ENCODE peak calls at places on chromosomes 1 and 21, in five cellular contexts. X is GM23338, C is SK-N-SH, S is HL-60, F is breast epithelium. O is an unnamed sample. For H3K27me3, the result is how much of the 10 kb centered on the place peaks cover.

GRCh38 chr1:62003777-62004176 is 190.9 kb upstream of the L1TD1 start:
- DNase-seq in C (no peak), S (no peak), F (no peak), X (no peak), O (no peak)

GRCh38 chr21:17780539-17780938 is 38.6 kb downstream of the C21orf91 start:
- DNase-seq in S (peak), C (no peak), X (no peak), F (no peak), O (no peak)

GRCh38 chr1:211328866-211329265 is 2.2 kb downstream of the TRAF5 start:
- DNase-seq in F (no peak), C (no peak), X (no peak), S (no peak), O (no peak)

GRCh38 chr1:118627435-118627834 is 360.7 kb downstream of the TBX15 start:
- DNase-seq in C (no peak), F (no peak), S (no peak), X (no peak), O (no peak)

GRCh38 chr1:31701137-31701736 is 2.6 kb downstream of the COL16A1 start:
- DNase-seq in F (peak), X (no peak), C (peak), S (peak), O (peak)

GRCh38 chr1:168567007-168567406 is 9.4 kb upstream of the XCL1 start:
- DNase-seq in C (no peak), S (no peak), F (no peak), X (no peak), O (no peak)

GRCh38 chr1:86191958-86192357 is 35.4 kb upstream of the COL24A1 start:
- DNase-seq in C (no peak), S (no peak), X (peak), F (no peak), O (no peak)

GRCh38 chr1:112504666-112505399 is 3.9 kb upstream of the WNT2B start:
- DNase-seq in C (no peak), S (no peak), X (peak), F (no peak), O (no peak)

GRCh38 chr1:149884433-149885363 is 14.7 kb upstream of the BOLA1 start:
- DNase-seq in X (peak), F (no peak), S (peak), C (no peak), O (no peak)

GRCh38 chr1:31786366-31787060 is 22.4 kb upstream of the ADGRB2 start:
- DNase-seq in F (no peak), X (no peak), C (no peak), S (no peak), O (no peak)

GRCh38 chr1:1669468-1670440 is 10.9 kb upstream of the CDK11B start:
- DNase-seq in X (no peak), S (peak), C (peak), F (no peak), O (no peak)

GRCh38 chr1:154405762-154406571 is 824 bp downstream of the IL6R start:
- DNase-seq in F (peak), S (peak), C (peak), X (peak), O (peak)

GRCh38 chr1:173356211-173356762 is 120.8 kb upstream of the PRDX6 start:
- DNase-seq in F (no peak), X (no peak), S (no peak), C (no peak), O (no peak)

GRCh38 chr1:240768979-240769378 is 157.0 kb upstream of the GREM2 start:
- DNase-seq in C (no peak), F (no peak), S (no peak), X (peak), O (no peak)

GRCh38 chr21:42701706-42702456 is 48.5 kb downstream of the PDE9A start:
- DNase-seq in C (no peak), S (no peak), F (no peak), X (no peak), O (no peak)

GRCh38 chr1:7110306-7110705 is 325.1 kb downstream of the CAMTA1 start:
- DNase-seq in X (no peak), F (no peak), C (no peak), S (no peak), O (no peak)

GRCh38 chr1:78553859-78554258 is 63.1 kb downstream of the PTGFR start:
- DNase-seq in S (peak), C (no peak), X (peak), F (no peak), O (no peak)

GRCh38 chr1:8472668-8473067 is 154.8 kb downstream of the SLC45A1 start:
- DNase-seq in S (no peak), F (no peak), C (no peak), X (no peak), O (no peak)

GRCh38 chr1:12230549-12231275 is 882 bp downstream of the VPS13D start:
- DNase-seq in C (peak), S (no peak), F (no peak), X (peak), O (no peak)

GRCh38 chr1:66374561-66375111 is 159.3 kb upstream of the SGIP1 start:
- DNase-seq in X (no peak), C (no peak), F (no peak), S (peak), O (no peak)

GRCh38 chr1:237685553-237685952 is 205.2 kb downstream of the ZP4 start:
- DNase-seq in X (no peak), C (no peak), F (no peak), S (no peak), O (no peak)

GRCh38 chr1:95197616-95198252 is 36.3 kb upstream of the RWDD3 start:
- DNase-seq in X (no peak), F (no peak), C (no peak), S (no peak), O (no peak)

GRCh38 chr1:227225715-227226346 is 92.5 kb downstream of the CDC42BPA start:
- DNase-seq in X (no peak), F (no peak), S (peak), C (no peak), O (no peak)

GRCh38 chr1:162627662-162628296 is 4.5 kb upstream of the DDR2 start:
- DNase-seq in F (no peak), S (peak), X (peak), C (no peak), O (no peak)

GRCh38 chr1:235910357-235911299 is 43.9 kb upstream of the LYST start:
- DNase-seq in C (peak), F (no peak), S (no peak), X (peak), O (peak)

GRCh38 chr1:91455334-91455733 is 45.3 kb upstream of the CDC7 start:
- DNase-seq in X (no peak), C (no peak), F (no peak), S (no peak), O (no peak)

GRCh38 chr1:184483101-184483813 is 96.4 kb downstream of the C1orf21 start:
- DNase-seq in C (no peak), X (no peak), S (no peak), F (peak), O (no peak)

GRCh38 chr1:115665319-115665718 is 23.5 kb downstream of the VANGL1 start:
- DNase-seq in X (no peak), C (no peak), F (peak), S (no peak), O (no peak)

GRCh38 chr1:226609836-226610455 is 61.4 kb downstream of the STUM start:
- DNase-seq in X (no peak), F (no peak), S (no peak), C (no peak), O (no peak)

GRCh38 chr1:225318706-225319575 is 108.9 kb downstream of the LBR start:
- DNase-seq in S (peak), C (peak), F (no peak), X (peak), O (peak)

DNA sequence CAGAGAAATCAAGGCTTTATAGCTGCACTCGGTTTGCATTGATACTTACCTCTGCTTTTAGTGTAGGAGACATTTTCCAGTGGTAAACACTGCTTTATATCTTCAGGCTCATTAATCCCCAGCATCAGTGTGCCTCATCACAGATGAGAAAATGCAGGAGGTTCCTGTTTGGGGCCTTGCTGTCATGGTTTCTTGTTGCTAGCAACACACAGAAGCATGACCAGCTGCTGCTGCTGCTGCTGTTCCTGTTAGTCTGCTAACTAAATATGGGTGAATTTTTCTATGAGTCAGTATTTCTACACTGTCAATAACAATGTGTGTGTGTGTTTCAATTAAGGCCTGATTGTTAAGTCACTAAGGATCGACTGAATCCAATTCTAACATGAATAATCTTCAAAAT is 85.8 kb upstream of the RGS1 start:
- DNase-seq in F (peak), S (peak), X (peak), C (peak), O (no peak)
- TF ChIP-seq POLR2AphosphoS5 in F (peak), S (no peak), X (no peak), C (no peak), O (no peak)

DNA sequence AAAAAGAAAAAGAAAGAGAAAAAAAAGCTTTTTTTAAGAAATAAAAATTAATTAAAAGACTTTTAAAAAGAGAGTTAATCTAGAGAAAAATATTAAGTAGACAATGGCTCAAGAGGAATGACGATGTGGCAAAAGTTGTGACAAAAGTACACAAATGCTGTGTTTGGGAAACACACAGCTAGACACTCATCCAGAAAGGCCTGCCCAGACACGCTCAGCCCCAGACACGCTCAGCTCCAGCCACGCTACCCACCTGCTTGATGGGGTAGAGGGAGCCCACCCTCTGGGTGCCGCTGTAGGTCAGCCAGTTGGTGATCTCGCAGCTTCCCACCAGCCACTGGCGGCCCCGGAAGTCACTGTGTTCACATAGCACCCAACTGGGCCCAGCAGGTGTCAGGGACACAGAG is 10.2 kb downstream of the CD52 start:
- DNase-seq in S (no peak), F (no peak), X (no peak), C (no peak), O (no peak)
- H3K27me3 ChIP-seq in S (under half), F (under half), X (under half), C (under half), O (under half)

GRCh38 chr1:40241372-40241771 is 6.4 kb upstream of the TMCO2 start:
- DNase-seq in X (no peak), C (no peak), F (no peak), S (no peak), O (no peak)

GRCh38 chr1:40243371-40243770 is 4.4 kb upstream of the TMCO2 start:
- DNase-seq in X (no peak), F (no peak), S (peak), C (no peak), O (no peak)

GRCh38 chr1:40240390-40240789 is 7.3 kb upstream of the TMCO2 start:
- DNase-seq in C (no peak), X (no peak), S (no peak), F (no peak), O (no peak)

GRCh38 chr1:40247655-40248054 is at the start of gene TMCO2:
- DNase-seq in C (no peak), X (no peak), S (no peak), F (no peak), O (no peak)

GRCh38 chr1:40244138-40244744 is 3.5 kb upstream of the TMCO2 start:
- DNase-seq in F (no peak), C (no peak), S (no peak), X (no peak), O (no peak)
- TF ChIP-seq POLR2AphosphoS5 in F (no peak), C (no peak), S (no peak), X (no peak), O (no peak)

DNA sequence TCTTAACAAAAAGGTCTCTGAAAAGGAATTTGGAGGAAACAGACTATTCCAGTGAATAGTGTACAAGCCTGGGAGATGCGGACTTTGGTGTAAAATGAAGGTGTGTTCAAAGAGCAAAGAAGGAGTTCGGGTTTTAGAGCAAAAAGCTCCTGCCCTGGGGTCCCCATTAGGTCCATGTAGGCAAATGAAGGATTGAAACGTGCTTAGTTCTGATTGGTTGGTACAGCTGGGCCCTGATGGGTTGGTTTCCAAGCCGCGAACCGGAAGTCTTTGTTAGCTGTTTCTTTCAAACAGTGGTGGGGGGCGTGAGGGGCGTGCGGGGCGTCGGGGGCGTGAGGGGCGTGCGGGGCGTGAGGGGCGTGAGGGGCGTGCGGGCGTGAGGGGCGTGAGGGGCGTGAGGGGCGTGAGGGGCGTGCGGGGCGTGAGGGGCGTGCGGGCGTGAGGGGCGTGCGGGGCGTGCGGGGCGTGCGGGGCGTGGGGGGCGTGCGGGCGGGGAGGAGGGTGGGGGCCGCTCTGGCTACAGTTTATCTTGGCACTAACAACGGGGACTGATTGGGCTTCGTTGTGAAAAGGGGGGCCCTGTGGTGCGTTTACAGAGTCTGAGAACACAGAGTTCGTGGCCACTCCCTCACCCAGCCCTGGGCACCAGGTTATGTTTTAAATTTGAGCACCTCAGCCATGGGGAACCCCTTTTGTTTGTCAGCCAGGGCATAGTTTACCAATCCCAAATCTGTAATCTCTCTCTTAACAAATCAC is 29.4 kb downstream of the LRRC3 start:
- DNase-seq in X (no peak), S (no peak), F (no peak), C (peak), O (no peak)
- H3K27me3 ChIP-seq in X (under half), S (under half), F (under half), C (under half), O (under half)

GRCh38 chr1:247331172-247331525 is 518 bp downstream of the ZNF496 start:
- DNase-seq in C (peak), S (peak), F (peak), X (peak), O (no peak)

GRCh38 chr1:247330548-247331171 is 1.0 kb downstream of the ZNF496 start:
- DNase-seq in S (no peak), C (peak), X (peak), F (no peak), O (no peak)

GRCh38 chr1:247332901-247333361 is 1.3 kb upstream of the ZNF496 start:
- DNase-seq in C (no peak), F (peak), X (peak), S (no peak), O (no peak)

GRCh38 chr1:247332215-247332900 is 691 bp upstream of the ZNF496 start:
- DNase-seq in C (peak), S (peak), X (peak), F (peak), O (no peak)

DNA sequence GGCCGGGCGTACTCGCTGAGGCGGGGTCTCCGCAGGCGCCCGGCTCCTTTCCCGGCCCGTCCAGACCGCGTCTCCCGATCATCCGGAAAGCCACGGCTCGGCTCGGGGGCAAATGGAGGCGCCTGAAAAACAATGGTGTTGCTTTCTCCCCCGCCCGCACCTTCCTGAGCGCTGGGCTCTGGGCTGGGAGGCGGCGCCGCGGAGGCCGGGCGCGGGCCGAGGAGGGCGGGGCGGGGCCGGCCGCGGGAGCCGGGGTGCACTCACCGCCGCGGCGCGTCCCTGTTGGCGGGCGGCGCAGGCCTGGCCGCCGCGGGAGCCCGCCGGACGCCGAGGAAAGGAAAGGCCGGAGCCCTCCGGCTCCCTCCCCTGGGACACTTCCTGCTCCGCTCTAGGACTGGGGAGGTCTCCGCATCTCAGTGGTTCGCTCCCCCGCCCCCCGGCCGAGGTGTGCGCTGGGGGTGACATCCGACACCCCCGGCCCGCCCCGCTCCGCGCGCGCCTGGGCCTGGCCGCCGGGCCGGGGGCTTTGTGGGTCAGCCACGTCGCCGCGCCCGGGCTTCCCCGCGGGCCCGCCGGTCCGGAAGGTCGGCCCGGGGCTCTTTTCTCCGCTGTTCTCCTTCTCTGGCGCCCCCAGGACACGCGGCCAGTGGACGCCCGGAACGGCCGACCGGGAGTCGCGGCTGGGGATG is at the start of gene ZNF496:
- DNase-seq in S (peak), X (peak), C (peak), F (peak), O (no peak)
- TF ChIP-seq POLR2AphosphoS5 in S (no peak), X (no peak), C (no peak), F (peak), O (no peak)